ENCODE peak calls at places on chromosomes 13 and 19, in eight cellular contexts. J is heart left ventricle, R is tibial nerve, I is colonic mucosa, D is GM23338, T is ascending aorta, Q is PC-9, S is OCI-LY7. M is an unnamed sample.

GRCh38 chr13:27450921-27451461 is 627 bp upstream of the MTIF3 start:
- DNase-seq in J (peak; percentile 76), R (no peak), I (peak; percentile 57), D (peak; percentile 64), T (peak; percentile 70), Q (peak; percentile 83), S (peak; percentile 28), M (peak; percentile 57)

GRCh38 chr19:42277821-42278809 is 9.1 kb downstream of the CIC start:
- DNase-seq in J (no peak), R (no peak), I (peak; percentile 54), D (no peak), T (no peak), Q (no peak), S (no peak), M (no peak)

GRCh38 chr13:78958019-78958418 is 299.1 kb upstream of the OBI1 start:
- DNase-seq in J (no peak), R (no peak), I (no peak), D (no peak), T (no peak), Q (no peak), S (no peak), M (no peak)

GRCh38 chr13:39773833-39774232 is 118.4 kb downstream of the COG6 start:
- DNase-seq in J (no peak), R (no peak), I (no peak), D (no peak), T (no peak), Q (no peak), S (no peak), M (peak; percentile 87)

GRCh38 chr13:112447761-112448603 is 71.8 kb downstream of the SPACA7 start:
- DNase-seq in J (peak; percentile 44), R (no peak), I (peak; percentile 15), D (no peak), T (no peak), Q (no peak), S (no peak), M (no peak)

GRCh38 chr13:37443538-37443937 is 155.0 kb downstream of the POSTN start:
- DNase-seq in J (no peak), R (no peak), I (no peak), D (no peak), T (no peak), Q (no peak), S (no peak), M (peak; percentile 97)

GRCh38 chr13:108220042-108220441 is 1.9 kb downstream of the ABHD13 start:
- DNase-seq in J (no peak), R (no peak), I (peak; percentile 74), D (peak; percentile 6), T (no peak), Q (peak; percentile 78), S (no peak), M (no peak)

GRCh38 chr13:74132152-74132767 is 1.9 kb downstream of the KLF12 start:
- DNase-seq in J (no peak), R (no peak), I (no peak), D (peak; percentile 21), T (no peak), Q (no peak), S (peak; percentile 76), M (peak; percentile 25)

GRCh38 chr19:38769635-38770211 is 3.6 kb downstream of the LGALS7 start:
- DNase-seq in J (peak; percentile 98), R (peak; percentile 76), I (peak; percentile 92), D (peak; percentile 79), T (peak; percentile 95), Q (no peak), S (peak; percentile 46), M (peak; percentile 87)

GRCh38 chr13:50124536-50125305 is 109.5 kb downstream of the KCNRG start:
- DNase-seq in J (peak; percentile 79), R (peak; percentile 94), I (peak; percentile 95), D (peak; percentile 73), T (peak; percentile 78), Q (peak; percentile 38), S (peak; percentile 94), M (peak; percentile 61)

GRCh38 chr13:49302817-49303216 is 55.1 kb downstream of the CDADC1 start:
- DNase-seq in J (no peak), R (no peak), I (no peak), D (no peak), T (peak; percentile 63), Q (no peak), S (no peak), M (no peak)

GRCh38 chr19:35346193-35347052 is 1.3 kb upstream of the FFAR1 start:
- DNase-seq in J (peak; percentile 58), R (no peak), I (peak; percentile 42), D (no peak), T (peak; percentile 61), Q (no peak), S (peak; percentile 66), M (no peak)

GRCh38 chr13:31733066-31733465 is 6.3 kb upstream of the RXFP2 start:
- DNase-seq in J (no peak), R (no peak), I (no peak), D (no peak), T (no peak), Q (no peak), S (no peak), M (peak; percentile 27)

GRCh38 chr19:35056513-35057063 is 15.1 kb downstream of the HPN start:
- DNase-seq in J (peak; percentile 1), R (no peak), I (no peak), D (no peak), T (no peak), Q (no peak), S (no peak), M (no peak)

DNA sequence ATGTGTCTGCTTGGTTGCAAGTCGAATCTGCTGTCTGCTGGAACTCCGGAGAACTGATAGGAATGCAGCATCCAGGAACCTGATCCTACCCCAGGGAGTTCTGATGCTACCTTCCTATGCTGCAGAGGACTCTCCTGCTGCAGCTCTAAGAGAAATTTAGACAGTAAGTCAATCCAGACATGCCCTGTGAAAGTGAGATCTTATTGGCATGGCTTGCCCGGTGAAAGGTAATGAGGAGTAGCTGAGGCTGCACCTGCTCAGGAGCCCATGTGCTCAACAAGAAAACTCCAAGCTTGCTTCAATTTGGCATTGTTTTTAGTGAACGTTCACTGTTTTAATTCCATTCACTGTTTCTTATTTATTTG is 217.3 kb upstream of the SERP2 start:
- DNase-seq in J (no peak), R (no peak), I (no peak), D (no peak), T (no peak), Q (no peak), S (no peak), M (no peak)
- H3K4me3 ChIP-seq in J (peak overlapping the region; percentile 29), R (no peak overlapping the region), I (no peak overlapping the region), D (no peak overlapping the region), T (peak overlapping the region; percentile 39), Q (no peak overlapping the region), S (no peak overlapping the region), M (no peak overlapping the region)

DNA sequence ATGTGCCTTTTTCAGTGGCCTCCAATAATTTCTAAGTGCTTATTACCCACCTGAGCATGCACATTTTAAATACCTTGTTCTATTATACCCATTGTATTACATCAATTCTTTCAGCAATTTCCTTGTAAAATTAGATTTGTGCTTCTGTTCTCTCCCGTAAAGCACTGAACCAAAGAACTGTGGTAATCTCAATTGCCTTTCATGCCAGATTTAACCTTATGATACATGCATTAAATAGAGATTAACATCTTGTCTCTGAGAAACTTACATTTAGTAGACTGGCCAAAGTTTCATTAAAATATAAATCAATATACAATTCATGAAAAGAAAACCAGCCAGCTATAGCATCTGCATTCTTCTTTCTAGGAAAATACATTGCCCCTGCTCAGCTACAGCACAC is 137.2 kb downstream of the EFNB2 start:
- DNase-seq in J (no peak), R (no peak), I (no peak), D (no peak), T (no peak), Q (no peak), S (no peak), M (no peak)
- TF ChIP-seq CTCF in J (no peak), R (no peak), I (no peak), D (no peak), T (no peak), Q (no peak), S (no peak), M (no peak)

GRCh38 chr19:55079400-55080038 is 3.9 kb downstream of the EPS8L1 start:
- DNase-seq in J (no peak), R (no peak), I (no peak), D (no peak), T (no peak), Q (no peak), S (no peak), M (no peak)

GRCh38 chr19:55081773-55082022 is 6.0 kb downstream of the EPS8L1 start:
- DNase-seq in J (no peak), R (no peak), I (no peak), D (no peak), T (no peak), Q (peak; percentile 10), S (no peak), M (no peak)

GRCh38 chr19:55080915-55081772 is 5.5 kb downstream of the EPS8L1 start:
- DNase-seq in J (peak; percentile 93), R (no peak), I (peak; percentile 96), D (peak; percentile 92), T (peak; percentile 77), Q (no peak), S (peak; percentile 90), M (peak; percentile 63)

GRCh38 chr19:55078996-55079395 is 3.3 kb downstream of the EPS8L1 start:
- DNase-seq in J (peak; percentile 50), R (no peak), I (no peak), D (no peak), T (no peak), Q (no peak), S (no peak), M (no peak)

DNA sequence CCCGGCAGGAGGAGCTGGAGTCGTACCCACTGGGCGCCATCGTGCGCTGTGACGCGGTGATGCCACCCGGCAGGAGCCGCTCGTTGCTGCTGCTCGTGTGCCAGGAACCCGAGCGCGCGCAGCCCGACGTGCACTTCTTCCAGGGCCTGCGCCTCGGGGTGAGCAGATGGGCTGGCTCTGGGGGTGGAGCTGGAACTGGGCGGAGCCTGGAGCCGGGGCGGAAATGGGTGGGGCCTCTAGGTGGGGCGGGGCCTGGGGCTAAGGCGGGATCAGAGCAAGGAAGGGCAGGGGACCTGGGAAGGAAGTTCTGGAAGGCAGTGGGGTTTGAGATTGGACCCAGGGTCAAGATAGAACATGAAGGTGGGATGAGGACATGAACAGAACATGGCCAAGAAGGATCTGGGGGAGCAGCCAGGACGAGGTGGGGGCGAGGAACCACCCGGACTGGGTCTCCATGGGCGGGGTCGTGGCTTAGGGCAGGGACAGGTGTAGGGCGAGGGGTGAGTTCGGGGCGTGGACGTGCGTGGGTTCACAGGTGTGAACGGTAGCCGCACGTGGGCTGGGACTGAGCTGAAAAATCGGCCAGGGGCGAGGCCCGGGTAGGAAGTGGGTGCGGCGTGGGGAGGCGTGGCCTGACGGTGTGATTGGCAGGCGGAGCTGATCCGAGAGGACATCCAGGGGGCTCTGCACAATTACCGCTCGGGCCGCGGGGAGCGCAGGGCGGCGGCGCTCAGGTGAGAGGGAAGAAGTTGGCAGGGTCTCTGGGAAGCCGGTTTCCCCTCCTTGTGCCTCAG is 4.6 kb downstream of the EPS8L1 start:
- DNase-seq in J (peak; percentile 85), R (no peak), I (peak; percentile 94), D (peak; percentile 91), T (no peak), Q (no peak), S (peak; percentile 85), M (peak; percentile 64)
- H3K4me3 ChIP-seq in J (peak overlapping the region; percentile 50), R (no peak overlapping the region), I (peak overlapping the region; percentile 60), D (peak overlapping the region; percentile 85), T (peak overlapping the region; percentile 63), Q (no peak overlapping the region), S (peak overlapping the region; percentile 70), M (peak overlapping the region; percentile 42)

DNA sequence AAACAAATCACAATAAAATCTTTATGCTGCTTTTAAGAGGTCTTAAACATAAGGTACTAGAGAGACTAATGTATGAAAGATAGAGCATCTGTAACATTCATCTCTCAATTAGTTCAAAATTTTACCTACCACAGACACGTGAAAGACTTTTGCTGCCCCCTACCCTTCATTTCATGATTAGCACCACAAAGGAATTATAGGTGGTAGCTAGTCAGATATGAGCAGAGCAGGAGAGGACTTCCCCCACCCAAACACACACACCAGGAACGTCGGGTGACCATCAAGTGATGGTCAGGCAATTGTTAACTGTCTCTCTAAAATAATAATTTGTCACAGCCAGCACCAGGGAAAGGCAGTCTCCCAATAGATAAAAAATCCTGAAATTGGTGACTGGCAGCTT is 1531.7 kb upstream of the SPRY2 start:
- DNase-seq in J (no peak), R (no peak), I (no peak), D (peak; percentile 58), T (no peak), Q (no peak), S (no peak), M (no peak)
- TF ChIP-seq CTCF in J (no peak), R (no peak), I (no peak), D (peak; percentile 68), T (no peak), Q (peak; percentile 51), S (peak; percentile 47), M (no peak)